ENCODE peak calls at places on chromosomes 13 and 19, in five cellular contexts. One of them, this sample, is unnamed.

GRCh38 chr19:49094505-49095482 is 9.5 kb downstream of the SNRNP70 start:
- DNase-seq in heart left ventricle: no peak
- DNase-seq in heart right ventricle: peak; percentile 73
- DNase-seq in A549: no peak
- DNase-seq in fibroblast of pulmonary artery: no peak
- DNase-seq in this sample: no peak

GRCh38 chr19:51081476-51081875 is 1.2 kb downstream of the KLK14 start:
- DNase-seq in heart left ventricle: no peak
- DNase-seq in heart right ventricle: no peak
- DNase-seq in A549: no peak
- DNase-seq in fibroblast of pulmonary artery: no peak
- DNase-seq in this sample: no peak

GRCh38 chr19:35562336-35562735 is 1.1 kb downstream of the ATP4A start:
- DNase-seq in heart left ventricle: no peak
- DNase-seq in heart right ventricle: no peak
- DNase-seq in A549: no peak
- DNase-seq in fibroblast of pulmonary artery: no peak
- DNase-seq in this sample: no peak

GRCh38 chr19:16139752-16140151 is 3.7 kb upstream of the HSH2D start:
- DNase-seq in heart left ventricle: no peak
- DNase-seq in heart right ventricle: no peak
- DNase-seq in A549: no peak
- DNase-seq in fibroblast of pulmonary artery: no peak
- DNase-seq in this sample: no peak

GRCh38 chr13:97753942-97754670 is 199.4 kb upstream of the IPO5 start:
- DNase-seq in heart left ventricle: no peak
- DNase-seq in heart right ventricle: no peak
- DNase-seq in A549: no peak
- DNase-seq in fibroblast of pulmonary artery: no peak
- DNase-seq in this sample: no peak

GRCh38 chr13:34358811-34359513 is 541.0 kb downstream of the RFC3 start:
- DNase-seq in heart left ventricle: no peak
- DNase-seq in heart right ventricle: no peak
- DNase-seq in A549: no peak
- DNase-seq in fibroblast of pulmonary artery: peak; percentile 65
- DNase-seq in this sample: peak; percentile 62

GRCh38 chr13:105638446-105638845 is 897.0 kb downstream of the EFNB2 start:
- DNase-seq in heart left ventricle: no peak
- DNase-seq in heart right ventricle: no peak
- DNase-seq in A549: no peak
- DNase-seq in fibroblast of pulmonary artery: no peak
- DNase-seq in this sample: no peak

GRCh38 chr19:36115453-36116343 is at the start of gene TBCB:
- DNase-seq in heart left ventricle: peak; percentile 92
- DNase-seq in heart right ventricle: peak; percentile 83
- DNase-seq in A549: peak; percentile 86
- DNase-seq in fibroblast of pulmonary artery: peak; percentile 25
- DNase-seq in this sample: peak; percentile 39

GRCh38 chr13:93244918-93245280 is 18.3 kb downstream of the GPC6 start:
- DNase-seq in heart left ventricle: no peak
- DNase-seq in heart right ventricle: no peak
- DNase-seq in A549: no peak
- DNase-seq in fibroblast of pulmonary artery: peak; percentile 40
- DNase-seq in this sample: peak; percentile 55

GRCh38 chr13:40064723-40065122 is 409.3 kb downstream of the COG6 start:
- DNase-seq in heart left ventricle: no peak
- DNase-seq in heart right ventricle: no peak
- DNase-seq in A549: peak; percentile 5
- DNase-seq in fibroblast of pulmonary artery: peak; percentile 85
- DNase-seq in this sample: peak; percentile 98

GRCh38 chr13:49858183-49858856 is 65.8 kb upstream of the KPNA3 start:
- DNase-seq in heart left ventricle: no peak
- DNase-seq in heart right ventricle: no peak
- DNase-seq in A549: peak; percentile 67
- DNase-seq in fibroblast of pulmonary artery: peak; percentile 94
- DNase-seq in this sample: peak; percentile 85

GRCh38 chr19:28731113-28731512 is 481.8 kb downstream of the UQCRFS1 start:
- DNase-seq in heart left ventricle: no peak
- DNase-seq in heart right ventricle: no peak
- DNase-seq in A549: no peak
- DNase-seq in fibroblast of pulmonary artery: no peak
- DNase-seq in this sample: no peak

GRCh38 chr19:3509566-3509989 is 3.5 kb downstream of the FZR1 start:
- DNase-seq in heart left ventricle: no peak
- DNase-seq in heart right ventricle: no peak
- DNase-seq in A549: no peak
- DNase-seq in fibroblast of pulmonary artery: peak; percentile 45
- DNase-seq in this sample: peak; percentile 85

GRCh38 chr19:7522923-7523667 is 671 bp downstream of the MCOLN1 start:
- DNase-seq in heart left ventricle: no peak
- DNase-seq in heart right ventricle: no peak
- DNase-seq in A549: no peak
- DNase-seq in fibroblast of pulmonary artery: peak; percentile 33
- DNase-seq in this sample: peak; percentile 22

GRCh38 chr19:30328096-30328495 is 44.1 kb upstream of the ZNF536 start:
- DNase-seq in heart left ventricle: no peak
- DNase-seq in heart right ventricle: no peak
- DNase-seq in A549: no peak
- DNase-seq in fibroblast of pulmonary artery: no peak
- DNase-seq in this sample: no peak

GRCh38 chr13:102089177-102089576 is 312.7 kb downstream of the FGF14 start:
- DNase-seq in heart left ventricle: no peak
- DNase-seq in heart right ventricle: no peak
- DNase-seq in A549: no peak
- DNase-seq in fibroblast of pulmonary artery: no peak
- DNase-seq in this sample: no peak

GRCh38 chr19:4473708-4474503 is 1.8 kb downstream of the HDGFL2 start:
- DNase-seq in heart left ventricle: no peak
- DNase-seq in heart right ventricle: no peak
- DNase-seq in A549: no peak
- DNase-seq in fibroblast of pulmonary artery: no peak
- DNase-seq in this sample: no peak

GRCh38 chr13:51996660-51997059 is 14.6 kb downstream of the ATP7B start:
- DNase-seq in heart left ventricle: no peak
- DNase-seq in heart right ventricle: no peak
- DNase-seq in A549: no peak
- DNase-seq in fibroblast of pulmonary artery: no peak
- DNase-seq in this sample: no peak

GRCh38 chr19:14325863-14326262 is 55.4 kb upstream of the ADGRE5 start:
- DNase-seq in heart left ventricle: no peak
- DNase-seq in heart right ventricle: no peak
- DNase-seq in A549: no peak
- DNase-seq in fibroblast of pulmonary artery: no peak
- DNase-seq in this sample: no peak

GRCh38 chr19:10762656-10763055 is 44.8 kb downstream of the DNM2 start:
- DNase-seq in heart left ventricle: no peak
- DNase-seq in heart right ventricle: peak; percentile 66
- DNase-seq in A549: no peak
- DNase-seq in fibroblast of pulmonary artery: no peak
- DNase-seq in this sample: no peak

GRCh38 chr13:41678320-41678719 is 221.0 kb downstream of the RGCC start:
- DNase-seq in heart left ventricle: no peak
- DNase-seq in heart right ventricle: no peak
- DNase-seq in A549: no peak
- DNase-seq in fibroblast of pulmonary artery: peak; percentile 34
- DNase-seq in this sample: peak; percentile 69

GRCh38 chr13:54657588-54657987 is 1629.0 kb downstream of the OLFM4 start:
- DNase-seq in heart left ventricle: no peak
- DNase-seq in heart right ventricle: no peak
- DNase-seq in A549: no peak
- DNase-seq in fibroblast of pulmonary artery: no peak
- DNase-seq in this sample: no peak

GRCh38 chr19:47613165-47614146 is 4.5 kb downstream of the BICRA start:
- DNase-seq in heart left ventricle: no peak
- DNase-seq in heart right ventricle: no peak
- DNase-seq in A549: no peak
- DNase-seq in fibroblast of pulmonary artery: peak; percentile 64
- DNase-seq in this sample: peak; percentile 84

GRCh38 chr13:21176982-21177284 is 475 bp downstream of the MRPL57 start:
- DNase-seq in heart left ventricle: no peak
- DNase-seq in heart right ventricle: no peak
- DNase-seq in A549: no peak
- DNase-seq in fibroblast of pulmonary artery: no peak
- DNase-seq in this sample: no peak

GRCh38 chr19:6429419-6430221 is 3.9 kb downstream of the SLC25A41 start:
- DNase-seq in heart left ventricle: no peak
- DNase-seq in heart right ventricle: no peak
- DNase-seq in A549: no peak
- DNase-seq in fibroblast of pulmonary artery: no peak
- DNase-seq in this sample: no peak

GRCh38 chr19:2551172-2551863 is 75.4 kb downstream of the GADD45B start:
- DNase-seq in heart left ventricle: no peak
- DNase-seq in heart right ventricle: no peak
- DNase-seq in A549: no peak
- DNase-seq in fibroblast of pulmonary artery: no peak
- DNase-seq in this sample: no peak

GRCh38 chr19:49889687-49890348 is 6.9 kb downstream of the IL4I1 start:
- DNase-seq in heart left ventricle: peak; percentile 90
- DNase-seq in heart right ventricle: peak; percentile 69
- DNase-seq in A549: peak; percentile 61
- DNase-seq in fibroblast of pulmonary artery: peak; percentile 82
- DNase-seq in this sample: peak; percentile 75

GRCh38 chr19:46297700-46298476 is 1.0 kb downstream of the HIF3A start:
- DNase-seq in heart left ventricle: peak; percentile 92
- DNase-seq in heart right ventricle: peak; percentile 85
- DNase-seq in A549: no peak
- DNase-seq in fibroblast of pulmonary artery: peak; percentile 92
- DNase-seq in this sample: peak; percentile 55

GRCh38 chr19:2977001-2977685 is at the start of gene TLE6:
- DNase-seq in heart left ventricle: peak; percentile 99
- DNase-seq in heart right ventricle: peak; percentile 96
- DNase-seq in A549: peak; percentile 95
- DNase-seq in fibroblast of pulmonary artery: peak; percentile 94
- DNase-seq in this sample: peak; percentile 97

GRCh38 chr19:54517483-54517882 is 14.9 kb downstream of the LAIR2 start:
- DNase-seq in heart left ventricle: no peak
- DNase-seq in heart right ventricle: peak; percentile 48
- DNase-seq in A549: peak; percentile 29
- DNase-seq in fibroblast of pulmonary artery: peak; percentile 40
- DNase-seq in this sample: peak; percentile 33

GRCh38 chr19:41405776-41406175 is 8.2 kb downstream of the BCKDHA start:
- DNase-seq in heart left ventricle: no peak
- DNase-seq in heart right ventricle: peak; percentile 58
- DNase-seq in A549: no peak
- DNase-seq in fibroblast of pulmonary artery: no peak
- DNase-seq in this sample: no peak

GRCh38 chr19:41407271-41407670 is 9.7 kb downstream of the BCKDHA start:
- DNase-seq in heart left ventricle: no peak
- DNase-seq in heart right ventricle: no peak
- DNase-seq in A549: no peak
- DNase-seq in fibroblast of pulmonary artery: peak; percentile 79
- DNase-seq in this sample: no peak

GRCh38 chr19:41410655-41411054 is 13.0 kb downstream of the BCKDHA start:
- DNase-seq in heart left ventricle: no peak
- DNase-seq in heart right ventricle: no peak
- DNase-seq in A549: no peak
- DNase-seq in fibroblast of pulmonary artery: no peak
- DNase-seq in this sample: no peak

GRCh38 chr19:41409288-41409687 is 11.7 kb downstream of the BCKDHA start:
- DNase-seq in heart left ventricle: no peak
- DNase-seq in heart right ventricle: peak; percentile 61
- DNase-seq in A549: peak; percentile 55
- DNase-seq in fibroblast of pulmonary artery: peak; percentile 51
- DNase-seq in this sample: peak; percentile 56

GRCh38 chr19:41408256-41408655 is 10.6 kb downstream of the BCKDHA start:
- DNase-seq in heart left ventricle: no peak
- DNase-seq in heart right ventricle: no peak
- DNase-seq in A549: no peak
- DNase-seq in fibroblast of pulmonary artery: no peak
- DNase-seq in this sample: no peak
- TF ChIP-seq CTCF in heart left ventricle: peak; percentile 15
- TF ChIP-seq CTCF in heart right ventricle: peak; percentile 19
- TF ChIP-seq CTCF in A549: no peak
- TF ChIP-seq CTCF in fibroblast of pulmonary artery: no peak
- TF ChIP-seq CTCF in this sample: no peak

DNA sequence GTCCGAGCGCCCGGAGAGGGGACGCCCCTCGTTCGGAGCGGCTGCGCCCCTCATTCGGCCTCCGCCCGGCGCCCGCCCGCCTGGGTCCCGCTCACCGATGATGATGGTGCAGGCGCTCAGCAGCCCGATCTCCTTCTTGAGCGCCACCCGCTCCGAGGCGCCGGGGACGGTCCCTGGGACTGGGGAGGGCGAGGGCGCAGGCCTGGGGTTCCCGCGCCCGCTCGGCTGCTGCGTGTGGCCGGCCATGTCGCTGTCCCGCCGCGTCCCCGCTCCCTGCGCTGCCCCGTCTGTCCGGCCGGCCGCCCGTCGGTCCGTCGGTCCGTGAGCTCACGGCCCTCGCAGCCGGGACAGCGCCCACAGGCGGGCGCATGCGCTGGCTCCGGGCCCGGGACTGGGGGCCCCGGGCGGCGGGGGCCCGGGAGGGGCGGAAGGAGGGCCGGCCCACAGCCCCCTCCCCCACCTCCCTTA is at the start of gene SLC7A10:
- DNase-seq in heart left ventricle: no peak
- DNase-seq in heart right ventricle: no peak
- DNase-seq in A549: no peak
- DNase-seq in fibroblast of pulmonary artery: no peak
- DNase-seq in this sample: peak; percentile 18
- H3K4me3 ChIP-seq in heart left ventricle: peak within 1 kb of the TSS; percentile 6
- H3K4me3 ChIP-seq in heart right ventricle: peak within 1 kb of the TSS; percentile 43
- H3K4me3 ChIP-seq in A549: peak within 1 kb of the TSS; percentile 37
- H3K4me3 ChIP-seq in fibroblast of pulmonary artery: no peak within 1 kb of the TSS
- H3K4me3 ChIP-seq in this sample: no peak within 1 kb of the TSS

DNA sequence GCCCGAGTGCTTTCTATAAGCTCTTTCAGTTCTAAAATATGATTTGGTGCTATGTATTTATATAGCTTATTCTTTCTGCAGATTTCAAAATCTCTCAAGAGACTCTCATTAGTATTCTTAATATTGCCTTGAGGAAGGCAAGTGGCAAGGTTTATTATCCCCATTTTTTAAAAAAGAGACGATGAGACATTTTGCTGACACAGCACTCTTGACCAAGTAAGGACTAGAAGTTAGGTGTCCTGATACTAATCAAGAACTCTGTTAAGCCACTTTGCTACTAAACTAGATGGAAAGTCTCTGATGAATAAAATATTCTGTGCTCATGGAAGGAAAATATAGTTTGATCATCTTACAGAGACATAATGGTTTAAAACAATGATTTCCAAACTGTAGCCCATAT is 164.7 kb downstream of the MZT1 start:
- DNase-seq in heart left ventricle: no peak
- DNase-seq in heart right ventricle: no peak
- DNase-seq in A549: no peak
- DNase-seq in fibroblast of pulmonary artery: no peak
- DNase-seq in this sample: no peak
- TF ChIP-seq CTCF in heart left ventricle: no peak
- TF ChIP-seq CTCF in heart right ventricle: no peak
- TF ChIP-seq CTCF in A549: no peak
- TF ChIP-seq CTCF in fibroblast of pulmonary artery: no peak
- TF ChIP-seq CTCF in this sample: no peak

DNA sequence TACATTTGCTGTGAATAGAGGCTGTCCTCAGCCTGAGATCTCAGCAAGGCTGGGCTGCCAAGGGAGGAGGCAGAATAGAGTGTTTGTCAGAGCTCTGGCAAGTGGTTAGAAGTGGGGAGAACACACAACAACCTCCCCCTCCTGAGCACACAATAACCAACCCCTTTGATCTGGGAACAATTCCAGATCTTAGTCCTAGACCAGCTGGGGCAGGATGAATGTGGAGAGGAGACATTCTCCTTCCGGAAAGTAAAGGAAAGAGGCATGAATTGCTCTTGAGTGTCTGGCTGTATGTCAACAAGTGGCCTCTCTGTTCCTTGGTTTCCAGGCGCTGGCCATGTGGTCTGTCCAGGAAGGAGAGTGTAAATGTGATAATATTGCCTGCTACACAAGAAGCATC is 114.9 kb upstream of the TMTC4 start:
- DNase-seq in heart left ventricle: no peak
- DNase-seq in heart right ventricle: no peak
- DNase-seq in A549: no peak
- DNase-seq in fibroblast of pulmonary artery: peak; percentile 46
- DNase-seq in this sample: peak; percentile 34
- H3K4me3 ChIP-seq in heart left ventricle: no peak overlapping the region
- H3K4me3 ChIP-seq in heart right ventricle: no peak overlapping the region
- H3K4me3 ChIP-seq in A549: no peak overlapping the region
- H3K4me3 ChIP-seq in fibroblast of pulmonary artery: no peak overlapping the region
- H3K4me3 ChIP-seq in this sample: no peak overlapping the region